ENCODE peak calls at places on chromosome 16, in seven cellular contexts. H, Q, F, A, X, L and O are unnamed samples.
A peak's percentile ranks its signal among the peaks of the same experiment; 100 is the strongest.

GRCh38 chr16:53509906-53510703 is 7.1 kb upstream of the AKTIP start:
- DNase-seq in A (peak; percentile 89), X (peak; percentile 67), F (peak; percentile 72), H (peak; percentile 58), L (peak; percentile 57), Q (peak; percentile 69), O (peak; percentile 41)

GRCh38 chr16:28974437-28975157 is at the start of gene SPNS1:
- DNase-seq in Q (peak; percentile 98), F (peak; percentile 98), H (peak; percentile 97), A (peak; percentile 99), X (peak; percentile 97), L (peak; percentile 97), O (peak; percentile 96)

GRCh38 chr16:79434097-79434496 is 166.4 kb downstream of the MAF start:
- DNase-seq in L (no peak), X (no peak), Q (no peak), A (no peak), H (no peak), F (no peak), O (no peak)

GRCh38 chr16:71201054-71201453 is 29.5 kb downstream of the HYDIN start:
- DNase-seq in X (no peak), L (no peak), Q (no peak), F (no peak), H (no peak), A (no peak), O (no peak)

GRCh38 chr16:7304932-7305331 is 27.7 kb upstream of the RBFOX1 start:
- DNase-seq in Q (no peak), L (no peak), F (no peak), X (no peak), A (no peak), H (no peak), O (no peak)

GRCh38 chr16:22375117-22375962 is 921 bp upstream of the CDR2 start:
- DNase-seq in H (no peak), A (no peak), L (no peak), Q (peak; percentile 15), F (no peak), X (no peak), O (peak; percentile 26)

GRCh38 chr16:53052519-53053501 is at the start of gene CHD9NB:
- DNase-seq in L (no peak), X (peak; percentile 47), Q (peak; percentile 42), H (peak; percentile 79), F (peak; percentile 46), A (no peak), O (peak; percentile 15)

GRCh38 chr16:64417711-64418227 is 704.1 kb downstream of the CDH11 start:
- DNase-seq in H (no peak), A (no peak), X (no peak), Q (no peak), F (no peak), L (no peak), O (no peak)

GRCh38 chr16:79182618-79183017 is 417.9 kb downstream of the MAF start:
- DNase-seq in L (no peak), A (no peak), H (no peak), Q (no peak), F (no peak), X (no peak), O (no peak)

GRCh38 chr16:57013902-57014301 is 24.5 kb downstream of the NLRC5 start:
- DNase-seq in L (no peak), A (no peak), Q (no peak), X (no peak), H (no peak), F (no peak), O (no peak)

GRCh38 chr16:87806608-87807546 is 41.1 kb upstream of the KLHDC4 start:
- DNase-seq in F (peak; percentile 77), H (peak; percentile 78), Q (peak; percentile 62), X (peak; percentile 79), A (peak; percentile 81), L (no peak), O (peak; percentile 92)

GRCh38 chr16:24102120-24102740 is 153.9 kb upstream of the CACNG3 start:
- DNase-seq in Q (no peak), A (no peak), H (no peak), L (no peak), F (no peak), X (no peak), O (no peak)

GRCh38 chr16:22674832-22675191 is 139.2 kb upstream of the HS3ST2 start:
- DNase-seq in Q (no peak), L (no peak), X (no peak), A (no peak), F (no peak), H (no peak), O (no peak)

GRCh38 chr16:9275386-9275785 is 183.9 kb downstream of the HAPSTR1 start:
- DNase-seq in Q (no peak), X (no peak), H (no peak), A (no peak), F (no peak), L (no peak), O (no peak)

GRCh38 chr16:20610192-20610891 is 34.2 kb upstream of the ACSM2B start:
- DNase-seq in Q (peak; percentile 89), L (no peak), F (no peak), X (no peak), A (no peak), H (no peak), O (no peak)

GRCh38 chr16:77775911-77776909 is 12.2 kb upstream of the VAT1L start:
- DNase-seq in X (no peak), A (no peak), Q (no peak), L (no peak), F (no peak), H (no peak), O (no peak)

GRCh38 chr16:13148294-13148693 is 246.9 kb downstream of the SHISA9 start:
- DNase-seq in Q (no peak), X (no peak), H (no peak), F (no peak), A (no peak), L (no peak), O (no peak)

GRCh38 chr16:55703003-55704001 is 47.5 kb downstream of the SLC6A2 start:
- DNase-seq in Q (no peak), H (peak; percentile 18), A (no peak), L (no peak), F (no peak), X (peak; percentile 36), O (peak; percentile 41)

GRCh38 chr16:87431926-87432325 is 39.8 kb downstream of the MAP1LC3B start:
- DNase-seq in A (no peak), F (peak; percentile 65), H (no peak), Q (no peak), X (no peak), L (no peak), O (no peak)

GRCh38 chr16:69351309-69352027 is at the start of gene TMED6:
- DNase-seq in F (no peak), Q (peak; percentile 87), L (no peak), X (no peak), A (peak; percentile 24), H (no peak), O (no peak)

GRCh38 chr16:87808108-87808507 is 42.3 kb upstream of the KLHDC4 start:
- DNase-seq in Q (no peak), H (no peak), A (no peak), F (no peak), L (no peak), X (no peak), O (no peak)

GRCh38 chr16:24988593-24989338 is 26.4 kb downstream of the ARHGAP17 start:
- DNase-seq in Q (peak; percentile 59), A (no peak), L (no peak), X (no peak), F (no peak), H (peak; percentile 30), O (peak; percentile 46)

GRCh38 chr16:13435873-13436474 is 484.0 kb upstream of the ERCC4 start:
- DNase-seq in Q (no peak), X (no peak), F (no peak), L (no peak), A (no peak), H (no peak), O (no peak)

GRCh38 chr16:85171809-85172464 is 59.7 kb upstream of the CIBAR2 start:
- DNase-seq in H (no peak), X (no peak), A (no peak), F (no peak), Q (no peak), L (no peak), O (no peak)
- TF ChIP-seq POLR2A in H (no peak), X (no peak), A (no peak), F (no peak), Q (no peak), L (no peak), O (no peak)

GRCh38 chr16:75139498-75139897 is 8.8 kb upstream of the ZFP1 start:
- DNase-seq in A (no peak), F (no peak), X (no peak), Q (no peak), L (no peak), H (no peak), O (no peak)

GRCh38 chr16:75138233-75138632 is 10.1 kb upstream of the ZFP1 start:
- DNase-seq in L (no peak), Q (no peak), F (no peak), A (no peak), H (no peak), X (no peak), O (no peak)

DNA sequence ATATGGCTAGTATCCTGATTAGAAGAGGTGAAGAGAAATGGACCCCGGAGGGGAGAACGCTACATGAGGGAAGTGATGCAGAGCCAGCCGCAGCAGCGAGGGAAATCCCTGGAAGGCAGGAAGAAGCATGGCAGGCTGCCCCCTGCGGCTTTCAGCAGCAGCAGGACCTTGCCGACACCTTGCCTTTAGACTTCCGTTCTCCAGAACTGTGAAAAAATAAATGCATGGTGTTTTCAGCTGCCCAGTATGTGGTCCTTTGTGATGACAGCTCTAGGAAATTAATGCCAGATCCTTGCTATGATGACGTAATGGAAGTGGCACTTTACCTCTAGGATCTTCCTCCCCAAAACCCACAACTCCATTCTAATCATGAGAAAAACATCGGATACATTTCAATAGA is 9.7 kb upstream of the ZFP1 start:
- DNase-seq in Q (no peak), L (no peak), F (no peak), H (no peak), X (no peak), A (no peak), O (no peak)
- TF ChIP-seq POLR2A in Q (no peak), L (no peak), F (no peak), H (no peak), X (no peak), A (no peak), O (no peak)

GRCh38 chr16:27441998-27442397 is 40.0 kb downstream of the IL21R start:
- DNase-seq in H (no peak), L (no peak), Q (no peak), X (no peak), F (no peak), A (peak; percentile 28), O (no peak)
- TF ChIP-seq POLR2A in H (no peak), L (no peak), Q (no peak), X (no peak), F (no peak), A (no peak), O (no peak)

DNA sequence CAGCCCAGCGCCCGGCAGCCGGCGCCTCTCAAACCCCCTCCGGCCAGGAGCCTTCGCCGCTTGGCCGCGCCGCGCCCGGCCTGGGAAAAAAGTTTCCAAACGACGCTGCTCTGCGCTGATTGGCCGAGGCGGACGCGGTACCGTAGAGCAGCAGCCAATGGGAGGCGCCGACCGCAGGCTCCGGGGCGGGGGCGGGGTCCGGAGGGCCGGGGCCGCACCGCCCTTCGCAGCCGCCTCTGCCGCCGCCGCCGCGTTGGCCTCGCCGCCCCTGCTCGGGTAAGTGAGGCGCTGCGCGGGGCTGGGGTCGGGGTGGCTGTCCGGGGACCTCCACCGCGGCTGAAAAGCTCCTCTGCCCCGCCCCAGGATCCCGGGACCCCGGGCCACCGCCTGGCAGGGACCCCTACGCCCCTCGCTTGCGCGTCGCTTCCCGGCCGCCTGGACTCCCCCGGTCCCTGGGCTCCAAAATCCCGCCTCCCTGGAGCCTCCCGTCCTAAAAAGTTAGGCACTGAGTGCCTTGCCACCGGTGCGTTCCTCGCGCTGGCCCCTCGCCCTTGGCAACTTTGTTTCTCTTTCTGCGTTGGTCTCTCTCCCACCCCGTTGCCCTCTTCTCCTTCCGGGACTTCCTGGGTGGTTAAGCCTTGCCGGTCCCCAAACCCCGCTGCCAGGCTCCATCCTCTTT is at the start of gene NDE1:
- DNase-seq in X (peak; percentile 91), Q (peak; percentile 91), F (peak; percentile 94), A (peak; percentile 98), L (peak; percentile 88), H (peak; percentile 90), O (peak; percentile 92)
- TF ChIP-seq POLR2A in X (no peak), Q (peak; percentile 38), F (peak; percentile 74), A (no peak), L (peak; percentile 68), H (peak; percentile 32), O (peak; percentile 80)